ENCODE peak calls at places on chromosomes 7 and 10, in seven cellular contexts. T, O, N, S, U, R and L are unnamed samples.

GRCh38 chr10:3514691-3515090 is 270.3 kb downstream of the KLF6 start:
- DNase-seq in T (no peak), O (no peak), U (no peak), N (no peak), S (no peak), R (no peak), L (no peak)

GRCh38 chr10:84563355-84563754 is 235.0 kb downstream of the CCSER2 start:
- DNase-seq in N (no peak), R (peak), T (no peak), S (no peak), O (no peak), U (no peak), L (no peak)

GRCh38 chr7:87599336-87599735 is 1.3 kb downstream of the ABCB1 start:
- DNase-seq in O (no peak), N (no peak), R (peak), T (no peak), U (no peak), S (no peak), L (no peak)

GRCh38 chr10:71533936-71534335 is 137.2 kb downstream of the CDH23 start:
- DNase-seq in O (no peak), T (no peak), N (no peak), S (no peak), R (no peak), U (no peak), L (no peak)

GRCh38 chr10:12556057-12556456 is 206.7 kb downstream of the CAMK1D start:
- DNase-seq in U (no peak), S (no peak), T (no peak), R (no peak), N (no peak), O (no peak), L (no peak)

GRCh38 chr7:35725280-35725680 is 30.3 kb upstream of the HERPUD2 start:
- DNase-seq in R (peak), O (no peak), S (no peak), U (no peak), T (no peak), N (no peak), L (no peak)

GRCh38 chr10:35324196-35324595 is 12.1 kb upstream of the CCNY start:
- DNase-seq in O (peak), U (no peak), S (no peak), R (no peak), N (no peak), T (no peak), L (no peak)

GRCh38 chr10:83692196-83692595 is 447.1 kb upstream of the GHITM start:
- DNase-seq in R (no peak), T (no peak), N (no peak), S (no peak), U (no peak), O (peak), L (no peak)

GRCh38 chr7:27115161-27116018 is 12.9 kb upstream of the HOXA2 start:
- DNase-seq in O (peak), T (peak), N (peak), S (peak), R (no peak), U (no peak), L (no peak)

GRCh38 chr10:102597131-102597891 is 47.0 kb upstream of the TRIM8 start:
- DNase-seq in O (no peak), U (peak), R (no peak), T (no peak), S (no peak), N (peak), L (no peak)

GRCh38 chr10:54958844-54959243 is 157.8 kb upstream of the PCDH15 start:
- DNase-seq in S (no peak), N (peak), R (no peak), U (no peak), T (no peak), O (no peak), L (no peak)

GRCh38 chr10:63003816-63004453 is 129.2 kb upstream of the NRBF2 start:
- DNase-seq in T (peak), N (no peak), O (no peak), U (no peak), R (no peak), S (no peak), L (no peak)

GRCh38 chr10:44828515-44829142 is 82.5 kb upstream of the TMEM72 start:
- DNase-seq in S (no peak), T (no peak), U (no peak), O (no peak), R (no peak), N (no peak), L (no peak)

GRCh38 chr7:90411510-90411909 is 8.2 kb downstream of the CLDN12 start:
- DNase-seq in N (peak), R (no peak), S (no peak), U (no peak), T (no peak), O (peak), L (no peak)

GRCh38 chr10:22801759-22802158 is 87.4 kb upstream of the PIP4K2A start:
- DNase-seq in T (no peak), R (no peak), N (no peak), U (no peak), S (no peak), O (no peak), L (no peak)

GRCh38 chr10:22810643-22811254 is 96.4 kb upstream of the PIP4K2A start:
- DNase-seq in T (no peak), R (no peak), O (no peak), N (no peak), S (no peak), U (no peak), L (no peak)

GRCh38 chr10:22807238-22807637 is 92.9 kb upstream of the PIP4K2A start:
- DNase-seq in N (no peak), U (no peak), O (no peak), R (no peak), S (no peak), T (no peak), L (no peak)

GRCh38 chr10:22803201-22803895 is 89.0 kb upstream of the PIP4K2A start:
- DNase-seq in T (peak), S (no peak), N (no peak), R (no peak), U (no peak), O (peak), L (no peak)

DNA sequence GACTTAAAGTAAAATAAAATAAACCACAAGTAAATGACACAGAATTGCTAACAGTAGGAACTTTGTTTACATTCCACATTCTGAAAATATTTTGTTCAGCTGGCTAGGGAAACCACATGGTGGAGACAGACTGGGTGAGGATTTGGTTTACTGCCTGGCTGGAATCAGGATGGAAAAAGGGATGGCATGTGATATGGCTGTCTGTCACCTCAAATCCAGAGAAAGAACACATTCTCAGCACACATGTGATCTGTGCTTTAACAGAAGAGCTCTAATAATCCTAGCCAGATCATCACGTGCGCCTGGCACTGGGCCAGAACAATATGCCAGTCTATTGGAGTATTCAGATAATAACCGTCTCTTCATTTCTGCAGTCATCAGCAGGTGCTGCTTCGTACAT is 90.9 kb upstream of the PIP4K2A start:
- DNase-seq in O (no peak), S (no peak), R (no peak), U (no peak), T (no peak), N (peak), L (no peak)
- TF ChIP-seq CTCF in O (no peak), S (no peak), R (no peak), U (no peak), T (no peak), N (no peak), L (no peak)

DNA sequence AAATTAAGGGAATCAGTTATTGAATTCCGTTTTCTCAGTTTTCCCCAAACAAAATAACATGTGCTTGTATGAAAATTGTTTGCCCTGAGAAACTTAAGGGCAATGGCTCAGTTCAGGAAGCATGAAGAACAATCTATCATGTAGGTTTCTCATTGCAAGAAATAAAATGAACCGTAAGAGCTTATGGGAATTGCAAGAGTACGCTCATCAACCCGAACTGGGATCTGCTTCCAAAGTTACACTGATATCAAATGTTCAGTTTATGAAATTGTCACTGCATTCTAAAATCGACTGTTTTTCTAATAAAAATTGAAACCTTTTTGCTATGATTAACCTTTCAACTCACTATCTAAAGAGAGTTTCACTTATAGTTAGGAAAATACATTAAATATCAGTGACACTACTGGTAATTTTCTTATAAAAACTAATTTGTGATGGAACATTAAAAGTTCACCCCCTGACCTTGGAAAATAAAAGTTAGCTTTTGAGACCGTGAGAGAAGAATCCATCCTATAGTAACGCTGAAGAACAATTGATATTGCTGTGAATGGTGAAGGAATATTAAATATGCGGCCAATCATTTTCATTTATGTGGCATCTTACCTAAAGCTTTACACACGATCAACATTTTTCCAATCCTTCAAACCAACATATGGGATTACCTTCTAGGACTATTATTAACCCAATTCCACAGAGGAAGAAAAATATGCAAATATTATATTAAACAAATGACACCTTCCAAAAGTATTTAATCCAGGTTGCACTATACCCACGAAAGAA is 2.3 kb downstream of the MEOX2 start:
- DNase-seq in U (no peak), T (no peak), R (no peak), S (no peak), O (no peak), N (peak), L (no peak)
- TF ChIP-seq CTCF in U (no peak), T (no peak), R (no peak), S (no peak), O (no peak), N (no peak), L (no peak)

GRCh38 chr7:23358152-23358674 is 59.1 kb downstream of the MALSU1 start:
- DNase-seq in U (no peak), R (no peak), T (no peak), O (no peak), N (no peak), S (no peak), L (no peak)

GRCh38 chr7:23356726-23357125 is 57.6 kb downstream of the MALSU1 start:
- DNase-seq in S (no peak), T (no peak), N (no peak), R (no peak), U (no peak), O (no peak), L (no peak)

GRCh38 chr7:23353172-23353571 is 54.0 kb downstream of the MALSU1 start:
- DNase-seq in R (peak), S (no peak), N (no peak), O (no peak), U (no peak), T (no peak), L (no peak)

GRCh38 chr7:23356168-23356567 is 57.0 kb downstream of the MALSU1 start:
- DNase-seq in N (no peak), U (no peak), O (no peak), S (no peak), R (no peak), T (no peak), L (no peak)

DNA sequence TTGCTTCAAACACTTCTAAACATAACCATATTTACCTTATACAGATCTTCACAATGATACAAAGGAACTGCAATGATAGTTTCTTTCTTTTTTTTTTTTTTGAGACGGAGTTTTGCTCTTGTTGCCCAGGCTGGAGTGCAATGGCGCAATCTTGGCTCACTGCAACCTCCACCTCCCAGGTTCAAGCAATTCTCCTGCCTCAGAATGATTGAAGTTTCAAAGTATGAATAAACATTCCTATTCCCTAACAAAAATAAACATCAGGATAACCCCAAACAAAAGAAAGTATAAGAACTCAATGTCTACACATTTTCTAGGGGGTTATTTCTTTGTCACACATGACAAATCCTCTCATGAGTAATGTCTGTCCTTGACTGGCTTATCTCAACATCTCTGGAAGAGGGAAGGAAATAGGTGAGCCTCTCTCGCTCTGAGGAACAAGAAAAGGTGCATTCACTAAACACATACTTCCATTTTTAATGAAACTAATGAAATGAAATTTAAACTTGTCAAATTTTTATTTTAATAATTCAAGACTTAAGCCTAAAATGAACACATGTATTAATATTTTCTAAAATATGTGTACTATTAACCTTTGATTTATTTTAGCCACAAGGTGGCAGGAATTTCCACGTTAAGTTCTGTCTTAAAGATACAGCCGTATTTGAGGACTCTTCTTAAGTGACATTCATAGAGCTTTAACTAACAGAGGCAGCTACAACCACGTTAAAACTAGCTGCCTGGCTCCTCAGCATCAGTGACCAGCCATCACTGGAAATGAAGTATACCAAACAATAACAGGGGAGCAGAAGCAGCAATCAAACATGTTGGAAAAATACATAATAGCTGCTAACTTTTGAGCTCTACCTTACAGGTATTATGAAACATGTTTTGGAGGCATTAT is 58.3 kb downstream of the MALSU1 start:
- DNase-seq in O (peak), S (no peak), T (peak), N (peak), U (no peak), R (peak), L (no peak)
- TF ChIP-seq CTCF in O (peak), S (peak), T (peak), N (peak), U (peak), R (no peak), L (peak)

GRCh38 chr7:17598305-17598704 is 299.9 kb downstream of the AHR start:
- DNase-seq in N (no peak), U (no peak), S (no peak), O (no peak), R (no peak), T (no peak), L (no peak)
- TF ChIP-seq CTCF in N (no peak), U (no peak), S (no peak), O (no peak), R (no peak), T (no peak), L (no peak)

GRCh38 chr10:77837248-77837924 is 89.2 kb downstream of the DLG5 start:
- DNase-seq in O (peak), N (no peak), T (peak), S (no peak), R (peak), U (no peak), L (peak)
- TF ChIP-seq CTCF in O (peak), N (no peak), T (no peak), S (peak), R (peak), U (no peak), L (no peak)

DNA sequence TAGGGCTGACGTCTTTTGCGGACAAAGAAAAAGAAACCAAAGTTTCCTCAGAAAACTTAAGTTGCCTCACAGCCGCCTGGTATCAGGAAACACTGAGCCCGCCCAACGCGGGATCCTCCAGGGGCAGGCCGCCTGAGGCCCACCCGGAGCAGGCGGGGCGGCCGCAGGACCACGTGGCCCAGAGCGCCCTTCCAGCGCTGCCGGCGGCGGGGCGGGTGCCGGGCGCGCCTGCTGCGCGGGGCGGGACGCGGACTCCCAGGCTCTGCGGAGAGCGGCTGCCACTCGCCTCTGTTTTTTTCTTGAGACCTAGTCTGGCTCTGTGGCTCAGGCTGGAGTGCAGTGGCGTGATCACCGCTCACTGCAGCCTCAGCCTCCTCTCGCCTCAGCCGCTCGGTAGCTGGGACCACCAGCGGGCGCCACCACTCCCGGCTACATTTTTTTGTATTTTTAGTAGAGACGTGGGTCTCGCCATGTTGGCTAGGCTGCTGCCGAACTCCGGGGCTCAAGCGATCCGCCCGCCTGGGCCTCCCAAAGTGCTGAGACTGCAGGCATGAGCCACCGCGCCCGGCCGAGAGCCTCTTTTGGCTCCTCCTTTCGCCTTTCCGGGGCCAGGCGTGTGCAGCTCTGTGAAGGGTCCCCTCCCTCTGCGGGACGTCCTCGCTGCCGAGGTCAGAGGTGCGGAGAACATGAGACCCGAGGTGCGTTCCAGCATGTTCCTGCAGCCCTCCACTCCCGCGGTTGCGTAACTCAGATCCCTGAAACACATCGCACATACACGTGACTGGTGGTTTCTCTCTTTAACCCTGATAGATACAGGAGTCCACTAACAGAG is 11.6 kb upstream of the HNRNPF start:
- DNase-seq in U (peak), S (peak), O (peak), T (peak), N (peak), R (peak), L (peak)
- TF ChIP-seq CTCF in U (peak), S (peak), O (peak), T (no peak), N (peak), R (peak), L (no peak)

GRCh38 chr10:73252445-73253225 is at the start of gene MRPS16:
- DNase-seq in T (peak), R (peak), S (peak), O (peak), U (peak), N (peak), L (peak)

GRCh38 chr10:73247509-73248258 is 629 bp upstream of the DNAJC9 start:
- DNase-seq in U (no peak), O (no peak), T (no peak), S (no peak), N (no peak), R (peak), L (no peak)

GRCh38 chr10:73248259-73248724 is 1.2 kb upstream of the DNAJC9 start:
- DNase-seq in O (no peak), R (no peak), S (no peak), N (no peak), T (no peak), U (no peak), L (no peak)

GRCh38 chr10:73251683-73252444 is 580 bp downstream of the MRPS16 start:
- DNase-seq in S (no peak), N (peak), U (no peak), T (no peak), O (peak), R (no peak), L (no peak)

DNA sequence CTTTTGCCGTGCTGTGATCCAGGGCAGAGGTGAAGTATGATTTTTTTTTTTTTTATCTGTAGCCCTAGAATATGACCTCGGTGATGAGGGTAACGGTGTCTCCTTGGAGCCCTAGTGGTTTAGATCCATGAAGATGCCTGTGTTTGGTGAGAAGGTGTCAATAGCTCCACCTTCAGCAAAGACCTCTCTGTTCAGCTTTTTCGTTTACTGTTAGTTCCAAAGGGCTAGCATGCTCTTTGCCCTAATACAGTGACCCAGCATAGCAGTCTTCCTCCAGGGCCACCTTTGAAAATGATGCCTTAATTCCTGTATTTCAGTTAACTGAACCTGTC is 748 bp upstream of the MRPS16 start:
- DNase-seq in N (no peak), O (no peak), S (no peak), T (no peak), R (peak), U (no peak), L (no peak)
- TF ChIP-seq CTCF in N (no peak), O (peak), S (peak), T (no peak), R (no peak), U (no peak), L (no peak)

GRCh38 chr7:128215281-128215680 is 25.8 kb upstream of the LEP start:
- DNase-seq in S (no peak), N (no peak), U (no peak), O (peak), R (no peak), T (no peak), L (no peak)
- TF ChIP-seq CTCF in S (no peak), N (no peak), U (no peak), O (no peak), R (no peak), T (no peak), L (no peak)

GRCh38 chr10:80168679-80169380 is 36.3 kb downstream of the PLAC9 start:
- DNase-seq in T (no peak), R (peak), O (no peak), S (no peak), N (no peak), U (no peak), L (no peak)
- TF ChIP-seq CTCF in T (no peak), R (peak), O (peak), S (peak), N (peak), U (peak), L (no peak)